ENCODE peak calls at places on chromosomes 4 and X, in seven cellular contexts. One of them, this sample, is unnamed.

GRCh38 chr4:96016615-96017299 is 176.9 kb downstream of the PDHA2 start:
- DNase-seq in OCI-LY7: no peak
- DNase-seq in IMR-90: no peak
- DNase-seq in Peyer's patch: no peak
- DNase-seq in thyroid gland: no peak
- DNase-seq in A549: no peak
- DNase-seq in fibroblast of lung: peak
- DNase-seq in this sample: no peak

GRCh38 chr4:62434921-62435320 is 1234.8 kb downstream of the ADGRL3 start:
- DNase-seq in OCI-LY7: no peak
- DNase-seq in IMR-90: no peak
- DNase-seq in Peyer's patch: no peak
- DNase-seq in thyroid gland: no peak
- DNase-seq in A549: no peak
- DNase-seq in fibroblast of lung: no peak
- DNase-seq in this sample: no peak

GRCh38 chrX:40132751-40133150 is 35.0 kb upstream of the BCOR start:
- DNase-seq in OCI-LY7: no peak
- DNase-seq in IMR-90: peak
- DNase-seq in Peyer's patch: no peak
- DNase-seq in thyroid gland: peak
- DNase-seq in A549: peak
- DNase-seq in fibroblast of lung: peak
- DNase-seq in this sample: no peak

GRCh38 chr4:138911903-138912713 is 103.5 kb upstream of the NOCT start:
- DNase-seq in OCI-LY7: no peak
- DNase-seq in IMR-90: no peak
- DNase-seq in Peyer's patch: no peak
- DNase-seq in thyroid gland: peak
- DNase-seq in A549: peak
- DNase-seq in fibroblast of lung: no peak
- DNase-seq in this sample: no peak

GRCh38 chr4:123997116-123997515 is 600.5 kb downstream of the SPRY1 start:
- DNase-seq in OCI-LY7: no peak
- DNase-seq in IMR-90: no peak
- DNase-seq in Peyer's patch: no peak
- DNase-seq in thyroid gland: no peak
- DNase-seq in A549: no peak
- DNase-seq in fibroblast of lung: no peak
- DNase-seq in this sample: no peak

GRCh38 chr4:101357751-101358150 is 10.4 kb upstream of the PPP3CA start:
- DNase-seq in OCI-LY7: no peak
- DNase-seq in IMR-90: peak
- DNase-seq in Peyer's patch: no peak
- DNase-seq in thyroid gland: no peak
- DNase-seq in A549: no peak
- DNase-seq in fibroblast of lung: no peak
- DNase-seq in this sample: no peak

GRCh38 chrX:65987856-65988255 is 52.0 kb downstream of the VSIG4 start:
- DNase-seq in OCI-LY7: no peak
- DNase-seq in IMR-90: no peak
- DNase-seq in Peyer's patch: no peak
- DNase-seq in thyroid gland: no peak
- DNase-seq in A549: no peak
- DNase-seq in fibroblast of lung: no peak
- DNase-seq in this sample: no peak

GRCh38 chrX:15877380-15877779 is 22.8 kb upstream of the AP1S2 start:
- DNase-seq in OCI-LY7: no peak
- DNase-seq in IMR-90: peak
- DNase-seq in Peyer's patch: no peak
- DNase-seq in thyroid gland: peak
- DNase-seq in A549: no peak
- DNase-seq in fibroblast of lung: peak
- DNase-seq in this sample: peak

GRCh38 chr4:56408978-56409377 is 21.7 kb upstream of the AASDH start:
- DNase-seq in OCI-LY7: no peak
- DNase-seq in IMR-90: no peak
- DNase-seq in Peyer's patch: no peak
- DNase-seq in thyroid gland: no peak
- DNase-seq in A549: no peak
- DNase-seq in fibroblast of lung: no peak
- DNase-seq in this sample: no peak

GRCh38 chrX:53300157-53300556 is 18.8 kb upstream of the IQSEC2 start:
- DNase-seq in OCI-LY7: no peak
- DNase-seq in IMR-90: no peak
- DNase-seq in Peyer's patch: no peak
- DNase-seq in thyroid gland: no peak
- DNase-seq in A549: no peak
- DNase-seq in fibroblast of lung: no peak
- DNase-seq in this sample: no peak

GRCh38 chrX:25004040-25004439 is 11.7 kb downstream of the ARX start:
- DNase-seq in OCI-LY7: no peak
- DNase-seq in IMR-90: no peak
- DNase-seq in Peyer's patch: no peak
- DNase-seq in thyroid gland: no peak
- DNase-seq in A549: no peak
- DNase-seq in fibroblast of lung: no peak
- DNase-seq in this sample: no peak

GRCh38 chr4:186554890-186555827 is at the start of gene MTNR1A:
- DNase-seq in OCI-LY7: no peak
- DNase-seq in IMR-90: no peak
- DNase-seq in Peyer's patch: no peak
- DNase-seq in thyroid gland: no peak
- DNase-seq in A549: peak
- DNase-seq in fibroblast of lung: peak
- DNase-seq in this sample: no peak

GRCh38 chrX:52422884-52423283 is 54.1 kb downstream of the XAGE2 start:
- DNase-seq in OCI-LY7: no peak
- DNase-seq in IMR-90: peak
- DNase-seq in Peyer's patch: no peak
- DNase-seq in thyroid gland: no peak
- DNase-seq in A549: no peak
- DNase-seq in fibroblast of lung: peak
- DNase-seq in this sample: peak

DNA sequence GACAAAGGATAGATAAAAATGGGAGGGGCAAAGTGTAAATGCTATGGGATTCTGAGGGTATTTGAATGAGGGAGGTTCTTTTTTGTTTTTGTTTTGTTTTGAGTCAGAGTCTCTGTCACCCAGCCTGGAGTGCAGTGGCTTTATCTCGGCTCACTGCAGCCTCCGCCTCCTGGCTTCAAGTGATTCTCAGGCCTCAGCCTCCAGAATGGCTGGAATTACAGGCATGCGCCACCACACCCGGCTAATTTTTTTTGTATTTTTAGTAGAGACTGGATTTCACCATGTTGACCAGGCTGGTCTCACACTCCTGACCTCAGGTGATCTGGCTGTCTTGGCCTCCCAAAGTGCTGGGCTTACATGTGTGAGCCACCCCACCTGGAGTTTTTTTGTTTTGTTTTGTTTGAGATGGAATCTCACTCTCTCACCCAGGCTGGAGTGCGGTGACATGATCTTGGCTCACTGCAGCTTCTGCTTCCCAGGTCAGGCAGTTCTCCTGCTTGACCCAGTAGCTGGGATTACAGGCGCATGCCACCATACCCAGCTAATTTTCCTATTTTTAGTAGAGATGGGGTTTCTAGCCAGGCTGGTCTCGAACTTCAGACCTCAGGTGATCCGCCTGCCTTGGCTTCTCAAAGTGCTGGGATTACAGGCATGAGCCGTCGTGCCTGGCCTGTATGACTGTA is 9.0 kb downstream of the UBE2K start:
- DNase-seq in OCI-LY7: no peak
- DNase-seq in IMR-90: no peak
- DNase-seq in Peyer's patch: no peak
- DNase-seq in thyroid gland: no peak
- DNase-seq in A549: no peak
- DNase-seq in fibroblast of lung: no peak
- DNase-seq in this sample: no peak
- TF ChIP-seq CTCF in OCI-LY7: no peak
- TF ChIP-seq CTCF in IMR-90: no peak
- TF ChIP-seq CTCF in Peyer's patch: no peak
- TF ChIP-seq CTCF in thyroid gland: no peak
- TF ChIP-seq CTCF in A549: no peak
- TF ChIP-seq CTCF in fibroblast of lung: no peak
- TF ChIP-seq CTCF in this sample: no peak

DNA sequence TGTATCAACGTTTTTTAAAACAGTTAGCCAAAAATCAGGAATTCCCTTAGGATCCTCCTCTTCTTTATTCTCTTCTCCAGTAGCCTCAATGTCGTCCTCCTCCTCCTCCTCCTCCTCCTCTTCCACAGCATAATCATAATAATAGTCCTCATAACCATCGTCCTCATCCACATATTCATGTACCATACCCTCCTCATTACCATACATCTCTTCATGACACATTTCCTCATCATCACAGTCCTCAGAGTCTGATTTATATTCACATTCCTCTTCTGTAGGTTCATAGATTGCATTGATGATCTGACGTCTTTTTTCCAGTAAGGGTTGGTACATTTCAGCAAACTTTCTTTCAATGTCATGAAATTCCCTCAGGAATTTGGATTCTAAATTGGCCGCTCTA is 917 bp downstream of the NAP1L2 start:
- DNase-seq in OCI-LY7: no peak
- DNase-seq in IMR-90: no peak
- DNase-seq in Peyer's patch: no peak
- DNase-seq in thyroid gland: no peak
- DNase-seq in A549: no peak
- DNase-seq in fibroblast of lung: no peak
- DNase-seq in this sample: no peak
- H3K4me3 ChIP-seq in OCI-LY7: no peak
- H3K4me3 ChIP-seq in IMR-90: no peak
- H3K4me3 ChIP-seq in Peyer's patch: peak
- H3K4me3 ChIP-seq in thyroid gland: peak
- H3K4me3 ChIP-seq in A549: peak
- H3K4me3 ChIP-seq in fibroblast of lung: no peak
- H3K4me3 ChIP-seq in this sample: no peak

GRCh38 chr4:6731780-6732179 is 15.8 kb downstream of the BLOC1S4 start:
- DNase-seq in OCI-LY7: no peak
- DNase-seq in IMR-90: no peak
- DNase-seq in Peyer's patch: no peak
- DNase-seq in thyroid gland: no peak
- DNase-seq in A549: no peak
- DNase-seq in fibroblast of lung: no peak
- DNase-seq in this sample: no peak

GRCh38 chr4:6733358-6734164 is 17.6 kb downstream of the BLOC1S4 start:
- DNase-seq in OCI-LY7: no peak
- DNase-seq in IMR-90: no peak
- DNase-seq in Peyer's patch: no peak
- DNase-seq in thyroid gland: no peak
- DNase-seq in A549: no peak
- DNase-seq in fibroblast of lung: no peak
- DNase-seq in this sample: no peak

GRCh38 chr4:6734165-6734786 is 18.3 kb downstream of the BLOC1S4 start:
- DNase-seq in OCI-LY7: no peak
- DNase-seq in IMR-90: no peak
- DNase-seq in Peyer's patch: no peak
- DNase-seq in thyroid gland: no peak
- DNase-seq in A549: no peak
- DNase-seq in fibroblast of lung: no peak
- DNase-seq in this sample: no peak

GRCh38 chr4:6731301-6731641 is 15.3 kb downstream of the BLOC1S4 start:
- DNase-seq in OCI-LY7: no peak
- DNase-seq in IMR-90: no peak
- DNase-seq in Peyer's patch: no peak
- DNase-seq in thyroid gland: no peak
- DNase-seq in A549: no peak
- DNase-seq in fibroblast of lung: no peak
- DNase-seq in this sample: no peak

DNA sequence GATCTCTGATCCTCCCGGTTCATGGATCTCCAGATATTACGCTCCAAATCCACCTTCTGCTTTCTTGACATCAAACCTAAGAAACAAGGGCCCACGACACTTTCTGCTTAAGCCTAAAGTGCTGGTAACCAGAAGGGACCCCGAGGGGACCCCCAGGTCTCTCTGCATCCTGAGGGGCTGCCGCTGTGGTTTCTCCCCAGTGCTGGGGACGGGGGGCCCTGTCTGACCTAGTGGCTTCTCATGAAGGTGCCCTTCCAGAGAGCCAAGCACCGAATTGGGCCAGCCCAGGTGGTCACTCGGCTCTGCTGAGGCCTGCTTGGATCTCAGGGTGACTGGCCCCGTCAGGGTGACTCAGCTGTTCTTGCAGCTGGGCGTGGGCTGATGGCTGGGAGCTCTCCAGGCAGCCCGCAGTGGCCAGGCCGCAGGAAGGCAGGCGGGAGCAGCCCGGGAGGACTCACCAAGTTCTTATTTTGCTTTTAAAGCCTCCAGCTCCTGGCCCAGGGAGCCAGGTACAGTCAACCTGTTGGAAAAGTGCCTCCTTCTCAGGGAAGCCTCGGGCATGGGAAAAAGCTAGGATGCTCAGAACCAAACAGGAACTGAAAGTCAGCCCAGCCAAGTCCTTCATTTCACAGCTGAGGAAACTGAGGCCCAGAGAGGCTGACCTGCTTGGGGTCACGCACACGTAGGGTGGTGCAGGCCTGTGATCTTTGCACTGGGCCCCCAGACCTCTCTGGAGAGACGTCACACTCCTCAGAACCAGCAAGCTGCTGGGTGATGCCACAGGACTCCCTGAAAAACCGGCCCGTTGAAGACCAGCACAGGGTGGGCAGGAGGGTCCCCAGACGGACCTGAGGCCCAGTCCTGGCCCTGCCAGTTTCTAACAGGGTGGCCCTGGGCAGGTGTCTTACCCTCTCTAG is 16.7 kb downstream of the BLOC1S4 start:
- DNase-seq in OCI-LY7: no peak
- DNase-seq in IMR-90: peak
- DNase-seq in Peyer's patch: no peak
- DNase-seq in thyroid gland: peak
- DNase-seq in A549: peak
- DNase-seq in fibroblast of lung: peak
- DNase-seq in this sample: peak
- H3K27ac ChIP-seq in OCI-LY7: no peak
- H3K27ac ChIP-seq in IMR-90: peak
- H3K27ac ChIP-seq in Peyer's patch: no peak
- H3K27ac ChIP-seq in thyroid gland: peak
- H3K27ac ChIP-seq in A549: peak
- H3K27ac ChIP-seq in fibroblast of lung: peak
- H3K27ac ChIP-seq in this sample: peak

DNA sequence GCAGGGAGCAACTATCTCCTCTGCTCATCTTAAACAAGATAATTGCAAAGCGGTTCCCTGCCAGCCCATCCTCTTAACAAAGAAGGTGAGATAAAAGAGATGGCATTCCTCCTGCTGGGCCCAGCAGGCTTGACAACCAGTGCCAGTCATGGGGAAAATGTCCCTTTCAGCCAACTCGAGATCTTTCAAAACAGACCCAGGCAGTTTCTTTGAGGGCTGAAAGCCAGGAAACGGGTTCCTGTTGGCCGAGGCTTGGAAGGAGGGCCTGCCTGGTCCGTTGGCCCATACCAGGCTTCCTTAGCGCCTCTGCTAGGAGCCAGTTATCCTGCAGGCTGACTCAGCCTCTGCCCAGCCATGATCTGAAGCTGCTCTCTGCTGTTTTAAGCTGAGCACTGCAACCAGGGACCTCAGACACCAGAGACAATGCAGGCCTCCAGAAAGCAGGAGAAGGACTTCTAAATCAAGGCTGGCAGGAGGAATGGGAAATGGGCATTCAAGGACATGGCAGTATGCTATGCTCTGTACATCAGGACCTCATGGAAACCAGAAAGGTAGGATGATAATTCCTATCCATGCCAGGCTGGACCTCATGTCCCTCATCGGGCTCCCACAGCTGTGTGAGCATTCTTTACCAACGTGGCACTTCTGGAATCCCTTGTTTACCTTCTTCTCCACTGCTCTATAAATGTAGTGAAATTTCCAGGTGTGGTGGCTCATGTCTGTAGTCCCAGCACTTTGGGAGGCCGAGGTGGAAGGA is 42.4 kb upstream of the SLC2A9 start:
- DNase-seq in OCI-LY7: no peak
- DNase-seq in IMR-90: peak
- DNase-seq in Peyer's patch: no peak
- DNase-seq in thyroid gland: peak
- DNase-seq in A549: no peak
- DNase-seq in fibroblast of lung: peak
- DNase-seq in this sample: peak
- TF ChIP-seq CTCF in OCI-LY7: no peak
- TF ChIP-seq CTCF in IMR-90: peak
- TF ChIP-seq CTCF in Peyer's patch: peak
- TF ChIP-seq CTCF in thyroid gland: peak
- TF ChIP-seq CTCF in A549: peak
- TF ChIP-seq CTCF in fibroblast of lung: peak
- TF ChIP-seq CTCF in this sample: peak

This sample was measured in AG04450.